ENCODE peak calls at places on chromosome 12, in ten cellular contexts. M is kidney, E is astrocyte, T is nephron progenitor cell, L is brain microvascular endothelial cell, D is AG10803, W is A549, V is tibial artery, H is heart right ventricle, J is transverse colon. Z is an unnamed sample.

GRCh38 chr12:52086944-52087835 is 7.7 kb downstream of the SMIM41 start:
- DNase-seq in M (peak), E (no peak), T (no peak), L (no peak), D (no peak), W (no peak), V (no peak), H (no peak), J (no peak), Z (no peak)

GRCh38 chr12:12880537-12880936 is 10.8 kb upstream of the GPRC5A start:
- DNase-seq in M (no peak), E (no peak), T (no peak), L (no peak), D (no peak), W (no peak), V (no peak), H (no peak), J (no peak), Z (no peak)

GRCh38 chr12:91215940-91216454 is 33.4 kb upstream of the DCN start:
- DNase-seq in M (no peak), E (peak), T (no peak), L (peak), D (peak), W (peak), V (no peak), H (no peak), J (no peak), Z (no peak)

GRCh38 chr12:132568826-132569480 is 41.4 kb downstream of the LRCOL1 start:
- DNase-seq in M (no peak), E (no peak), T (no peak), L (no peak), D (no peak), W (no peak), V (no peak), H (no peak), J (no peak), Z (no peak)

GRCh38 chr12:55188974-55189556 is 31.8 kb upstream of the OR10A7 start:
- DNase-seq in M (no peak), E (peak), T (peak), L (peak), D (peak), W (peak), V (no peak), H (no peak), J (peak), Z (peak)

GRCh38 chr12:49330631-49331359 is 6.2 kb downstream of the C1QL4 start:
- DNase-seq in M (no peak), E (no peak), T (no peak), L (no peak), D (no peak), W (no peak), V (no peak), H (no peak), J (no peak), Z (no peak)

GRCh38 chr12:6769003-6769389 is 2.8 kb downstream of the PTMS start:
- DNase-seq in M (no peak), E (peak), T (peak), L (no peak), D (peak), W (peak), V (peak), H (no peak), J (peak), Z (no peak)

GRCh38 chr12:52522346-52523011 is 2.3 kb upstream of the KRT5 start:
- DNase-seq in M (no peak), E (peak), T (no peak), L (no peak), D (peak), W (no peak), V (no peak), H (no peak), J (no peak), Z (no peak)

GRCh38 chr12:34405286-34406227 is 383.3 kb downstream of the ALG10 start:
- DNase-seq in M (peak), E (no peak), T (no peak), L (no peak), D (no peak), W (no peak), V (peak), H (peak), J (peak), Z (no peak)

GRCh38 chr12:52975204-52975603 is 26.3 kb downstream of the KRT18 start:
- DNase-seq in M (no peak), E (no peak), T (no peak), L (peak), D (no peak), W (no peak), V (no peak), H (no peak), J (no peak), Z (no peak)

GRCh38 chr12:131724534-131724933 is 13.6 kb downstream of the SFSWAP start:
- DNase-seq in M (no peak), E (peak), T (no peak), L (no peak), D (no peak), W (no peak), V (no peak), H (no peak), J (no peak), Z (no peak)

GRCh38 chr12:22700126-22700525 is 75.2 kb downstream of the ETNK1 start:
- DNase-seq in M (no peak), E (peak), T (no peak), L (peak), D (no peak), W (peak), V (no peak), H (no peak), J (no peak), Z (no peak)

GRCh38 chr12:188910-189621 is 24.9 kb downstream of the SLC6A12 start:
- DNase-seq in M (no peak), E (peak), T (peak), L (peak), D (peak), W (peak), V (no peak), H (peak), J (peak), Z (no peak)

GRCh38 chr12:47356129-47356622 is 276.4 kb upstream of the AMIGO2 start:
- DNase-seq in M (no peak), E (peak), T (no peak), L (no peak), D (no peak), W (no peak), V (no peak), H (no peak), J (no peak), Z (peak)

GRCh38 chr12:108752387-108752786 is 21.1 kb upstream of the CORO1C start:
- DNase-seq in M (peak), E (no peak), T (no peak), L (no peak), D (no peak), W (no peak), V (no peak), H (no peak), J (no peak), Z (no peak)

GRCh38 chr12:10331642-10332239 is 24.1 kb downstream of the KLRD1 start:
- DNase-seq in M (no peak), E (peak), T (peak), L (peak), D (peak), W (peak), V (no peak), H (no peak), J (no peak), Z (no peak)

GRCh38 chr12:52246720-52247621 is 13.9 kb downstream of the KRT7 start:
- DNase-seq in M (no peak), E (no peak), T (no peak), L (no peak), D (no peak), W (peak), V (peak), H (no peak), J (no peak), Z (no peak)

GRCh38 chr12:5166976-5167375 is 123.3 kb downstream of the KCNA5 start:
- DNase-seq in M (no peak), E (peak), T (no peak), L (peak), D (peak), W (no peak), V (no peak), H (no peak), J (no peak), Z (no peak)

GRCh38 chr12:124020398-124021024 is 47.5 kb downstream of the ZNF664 start:
- DNase-seq in M (no peak), E (no peak), T (no peak), L (no peak), D (peak), W (no peak), V (no peak), H (no peak), J (no peak), Z (no peak)

GRCh38 chr12:121626853-121627623 is 708 bp downstream of the ORAI1 start:
- DNase-seq in M (peak), E (peak), T (peak), L (peak), D (peak), W (peak), V (peak), H (peak), J (peak), Z (peak)

GRCh38 chr12:14273911-14274306 is 91.6 kb upstream of the ATF7IP start:
- DNase-seq in M (no peak), E (peak), T (no peak), L (peak), D (peak), W (no peak), V (no peak), H (no peak), J (no peak), Z (no peak)

GRCh38 chr12:72271741-72272661 is at the start of gene TRHDE:
- DNase-seq in M (peak), E (peak), T (peak), L (peak), D (peak), W (peak), V (peak), H (peak), J (peak), Z (no peak)

GRCh38 chr12:107779077-107779840 is 4.8 kb downstream of the ASCL4 start:
- DNase-seq in M (no peak), E (no peak), T (no peak), L (no peak), D (no peak), W (no peak), V (no peak), H (no peak), J (no peak), Z (peak)

GRCh38 chr12:51085757-51086156 is 2.4 kb upstream of the CSRNP2 start:
- DNase-seq in M (no peak), E (no peak), T (no peak), L (no peak), D (no peak), W (no peak), V (no peak), H (no peak), J (no peak), Z (no peak)

GRCh38 chr12:9041321-9041720 is 52.0 kb downstream of the KLRG1 start:
- DNase-seq in M (no peak), E (peak), T (no peak), L (peak), D (peak), W (no peak), V (no peak), H (no peak), J (no peak), Z (no peak)

GRCh38 chr12:48351022-48351708 is 446 bp upstream of the ZNF641 start:
- DNase-seq in M (no peak), E (peak), T (no peak), L (peak), D (peak), W (peak), V (peak), H (no peak), J (peak), Z (no peak)

GRCh38 chr12:116284401-116284800 is 6.9 kb upstream of the MED13L start:
- DNase-seq in M (no peak), E (no peak), T (no peak), L (no peak), D (no peak), W (no peak), V (no peak), H (no peak), J (no peak), Z (no peak)

GRCh38 chr12:33724867-33725266 is 285.2 kb upstream of the SYT10 start:
- DNase-seq in M (no peak), E (no peak), T (no peak), L (no peak), D (no peak), W (no peak), V (no peak), H (no peak), J (no peak), Z (no peak)

GRCh38 chr12:109590566-109590965 is 17.0 kb downstream of the MVK start:
- DNase-seq in M (no peak), E (no peak), T (no peak), L (no peak), D (no peak), W (no peak), V (no peak), H (no peak), J (no peak), Z (no peak)

GRCh38 chr12:73514672-73515071 is 1023.0 kb upstream of the ATXN7L3B start:
- DNase-seq in M (no peak), E (no peak), T (no peak), L (no peak), D (no peak), W (peak), V (no peak), H (no peak), J (no peak), Z (no peak)

GRCh38 chr12:108612788-108613282 is 15.0 kb upstream of the TMEM119 start:
- DNase-seq in M (no peak), E (peak), T (no peak), L (no peak), D (no peak), W (no peak), V (no peak), H (no peak), J (no peak), Z (no peak)

GRCh38 chr12:109951751-109952150 is 44.4 kb downstream of the GIT2 start:
- DNase-seq in M (peak), E (peak), T (no peak), L (peak), D (peak), W (no peak), V (no peak), H (peak), J (no peak), Z (no peak)

GRCh38 chr12:76006028-76006916 is 25.3 kb downstream of the PHLDA1 start:
- DNase-seq in M (no peak), E (no peak), T (no peak), L (no peak), D (no peak), W (no peak), V (no peak), H (no peak), J (no peak), Z (no peak)

GRCh38 chr12:16344269-16344668 is 3.2 kb upstream of the MGST1 start:
- DNase-seq in M (no peak), E (peak), T (no peak), L (no peak), D (no peak), W (no peak), V (no peak), H (no peak), J (no peak), Z (no peak)

GRCh38 chr12:80648866-80649265 is 58.6 kb upstream of the MYF6 start:
- DNase-seq in M (no peak), E (peak), T (no peak), L (peak), D (peak), W (no peak), V (no peak), H (no peak), J (no peak), Z (no peak)

GRCh38 chr12:5072326-5072725 is 28.6 kb downstream of the KCNA5 start:
- DNase-seq in M (no peak), E (no peak), T (no peak), L (no peak), D (no peak), W (no peak), V (no peak), H (no peak), J (no peak), Z (no peak)

GRCh38 chr12:128672428-128672827 is 151.3 kb downstream of the SLC15A4 start:
- DNase-seq in M (no peak), E (no peak), T (no peak), L (no peak), D (no peak), W (no peak), V (no peak), H (no peak), J (no peak), Z (no peak)

GRCh38 chr12:49092086-49092815 is 2.4 kb downstream of the DHH start:
- DNase-seq in M (no peak), E (no peak), T (peak), L (no peak), D (no peak), W (peak), V (no peak), H (peak), J (no peak), Z (no peak)

GRCh38 chr12:84807249-84807648 is 105.3 kb downstream of the SLC6A15 start:
- DNase-seq in M (no peak), E (peak), T (no peak), L (peak), D (no peak), W (no peak), V (no peak), H (no peak), J (no peak), Z (no peak)

GRCh38 chr12:2824541-2824940 is 10.3 kb downstream of the NRIP2 start:
- DNase-seq in M (no peak), E (peak), T (no peak), L (peak), D (no peak), W (no peak), V (no peak), H (no peak), J (no peak), Z (no peak)
- TF ChIP-seq CTCF in M (no peak), E (no peak), T (no peak), L (no peak), D (no peak), W (no peak), V (no peak), H (no peak), J (no peak), Z (no peak)

GRCh38 chr12:93979189-93979588 is 169.2 kb upstream of the PLXNC1 start:
- DNase-seq in M (no peak), E (peak), T (no peak), L (peak), D (no peak), W (peak), V (no peak), H (no peak), J (peak), Z (peak)
- TF ChIP-seq CTCF in M (peak), E (peak), T (peak), L (peak), D (peak), W (peak), V (peak), H (peak), J (peak), Z (peak)

GRCh38 chr12:89565002-89565401 is 39.2 kb upstream of the POC1B start:
- DNase-seq in M (no peak), E (no peak), T (no peak), L (no peak), D (no peak), W (no peak), V (no peak), H (no peak), J (no peak), Z (no peak)

GRCh38 chr12:89556976-89557375 is 31.1 kb upstream of the POC1B start:
- DNase-seq in M (no peak), E (peak), T (no peak), L (no peak), D (no peak), W (no peak), V (no peak), H (no peak), J (no peak), Z (no peak)

DNA sequence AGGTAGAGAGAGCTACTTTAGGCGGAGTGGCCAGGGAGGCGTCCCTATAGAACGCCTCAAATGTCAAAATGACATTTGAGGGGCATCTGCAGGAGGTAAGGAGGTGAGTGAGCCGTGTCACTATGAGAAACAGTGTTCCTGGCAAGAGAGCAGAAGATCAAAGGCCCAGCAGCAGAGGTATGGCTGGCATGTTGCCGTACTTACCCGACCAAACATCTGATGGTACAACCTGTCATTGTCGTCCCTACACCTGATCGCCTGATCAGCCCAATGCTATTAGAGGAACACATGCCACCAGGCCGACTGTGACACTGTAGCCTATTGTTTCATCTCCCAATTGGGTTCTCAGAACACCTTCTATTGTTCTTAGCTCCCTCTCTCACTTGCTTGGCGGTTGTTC is 33.9 kb upstream of the POC1B start:
- DNase-seq in M (no peak), E (no peak), T (no peak), L (no peak), D (no peak), W (no peak), V (no peak), H (no peak), J (no peak), Z (no peak)
- TF ChIP-seq CTCF in M (no peak), E (no peak), T (no peak), L (no peak), D (no peak), W (no peak), V (no peak), H (no peak), J (no peak), Z (no peak)

DNA sequence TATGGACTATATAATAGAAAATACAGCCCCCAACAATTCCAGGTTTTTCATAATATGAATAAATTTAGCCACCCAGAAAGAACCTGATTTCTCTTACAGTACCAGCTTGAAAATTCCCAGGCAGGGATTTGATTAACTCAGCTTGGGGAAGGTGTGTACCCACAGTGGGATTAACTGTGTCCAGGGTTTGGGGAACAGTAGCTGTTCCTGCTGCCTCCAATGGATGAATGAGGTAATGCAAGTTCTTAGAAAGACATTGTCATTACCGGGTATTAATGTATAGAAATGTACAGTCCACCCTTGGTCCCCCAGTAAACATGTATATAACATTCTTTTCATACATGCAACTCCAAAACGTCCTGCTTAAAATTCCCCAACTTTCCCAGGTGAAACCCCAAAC is 115.6 kb downstream of the LRIG3 start:
- DNase-seq in M (no peak), E (no peak), T (no peak), L (no peak), D (no peak), W (peak), V (no peak), H (no peak), J (no peak), Z (no peak)
- TF ChIP-seq CTCF in M (no peak), E (peak), T (peak), L (peak), D (peak), W (peak), V (no peak), H (no peak), J (peak), Z (peak)

DNA sequence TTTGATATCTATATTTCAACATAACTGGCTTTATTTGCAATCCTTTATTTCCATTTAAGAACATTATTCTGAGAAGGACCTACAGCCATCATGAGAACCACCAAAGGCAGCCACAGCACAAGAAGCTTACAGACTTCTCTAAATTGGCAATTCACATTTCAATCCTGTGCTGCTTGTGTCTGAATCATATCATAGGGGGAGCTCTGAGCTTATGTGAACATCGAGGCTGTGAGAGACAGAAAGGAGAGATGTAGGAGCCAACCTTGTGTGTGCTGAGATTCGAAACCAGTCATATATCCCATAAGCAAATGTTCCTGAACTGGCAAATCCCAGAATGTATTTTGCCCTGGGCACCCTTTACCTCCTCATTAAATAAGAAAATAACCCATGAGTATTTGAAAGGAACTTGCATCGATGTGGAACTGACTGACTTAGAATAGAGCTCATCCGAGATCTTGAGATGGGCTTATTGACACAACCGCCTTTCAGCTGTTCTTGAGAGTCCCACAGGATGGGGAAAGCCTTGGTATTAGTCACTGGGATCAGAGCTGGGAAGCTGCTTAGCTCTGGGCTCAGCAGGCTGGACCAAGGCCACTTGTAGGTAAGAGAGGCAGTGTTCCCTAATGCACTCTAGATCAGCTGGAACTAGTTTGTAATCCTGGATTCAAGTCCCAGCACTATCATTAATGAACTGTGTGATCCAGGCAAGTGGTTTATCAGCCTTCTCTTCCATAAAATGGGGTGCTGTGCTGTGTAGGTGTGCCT is 329.8 kb downstream of the CACNA1C start:
- DNase-seq in M (no peak), E (no peak), T (no peak), L (peak), D (peak), W (no peak), V (no peak), H (no peak), J (no peak), Z (peak)
- TF ChIP-seq CTCF in M (no peak), E (no peak), T (no peak), L (peak), D (no peak), W (no peak), V (no peak), H (peak), J (no peak), Z (no peak)

GRCh38 chr12:77686760-77687159 is 143.9 kb upstream of the NAV3 start:
- DNase-seq in M (no peak), E (no peak), T (no peak), L (peak), D (peak), W (no peak), V (no peak), H (no peak), J (no peak), Z (no peak)
- TF ChIP-seq CTCF in M (no peak), E (peak), T (no peak), L (peak), D (peak), W (no peak), V (no peak), H (peak), J (no peak), Z (no peak)

GRCh38 chr12:89379839-89380467 is 27.7 kb upstream of the DUSP6 start:
- DNase-seq in M (no peak), E (no peak), T (no peak), L (no peak), D (no peak), W (no peak), V (no peak), H (no peak), J (no peak), Z (no peak)
- TF ChIP-seq CTCF in M (no peak), E (no peak), T (no peak), L (no peak), D (no peak), W (no peak), V (no peak), H (no peak), J (no peak), Z (no peak)

Z was measured in GM12864.